ENCODE peak calls at places on chromosomes 5 and 9, in six cellular contexts. W, Q, H, R, A and F are unnamed samples.

GRCh38 chr5:27241564-27242257 is 203.3 kb upstream of the CDH9 start:
- DNase-seq in A (peak; percentile 92), R (peak; percentile 99), H (no peak), Q (peak; percentile 98), W (no peak), F (no peak)

GRCh38 chr9:9913276-9913832 is 699.4 kb downstream of the PTPRD start:
- DNase-seq in A (no peak), Q (no peak), R (no peak), W (no peak), H (no peak), F (no peak)

GRCh38 chr9:115143689-115144088 is 25.7 kb upstream of the TNC start:
- DNase-seq in R (no peak), W (no peak), Q (no peak), A (no peak), H (no peak), F (no peak)

GRCh38 chr5:59617186-59617771 is 276.2 kb downstream of the PDE4D start:
- DNase-seq in W (no peak), Q (no peak), R (no peak), H (no peak), A (no peak), F (no peak)

GRCh38 chr5:68911840-68912690 is 181.7 kb upstream of the SLC30A5 start:
- DNase-seq in Q (peak; percentile 88), H (no peak), R (peak; percentile 66), A (peak; percentile 12), W (no peak), F (no peak)

GRCh38 chr5:141694479-141694878 is 12.4 kb upstream of the ARAP3 start:
- DNase-seq in W (no peak), R (no peak), Q (no peak), A (no peak), H (no peak), F (peak; percentile 56)

GRCh38 chr9:122445155-122445749 is 32.5 kb downstream of the OR1J1 start:
- DNase-seq in A (peak; percentile 11), Q (peak; percentile 10), W (no peak), H (no peak), R (peak; percentile 89), F (no peak)

GRCh38 chr9:113369583-113370140 is 7.1 kb downstream of the HDHD3 start:
- DNase-seq in W (no peak), Q (no peak), H (no peak), R (no peak), A (no peak), F (no peak)

DNA sequence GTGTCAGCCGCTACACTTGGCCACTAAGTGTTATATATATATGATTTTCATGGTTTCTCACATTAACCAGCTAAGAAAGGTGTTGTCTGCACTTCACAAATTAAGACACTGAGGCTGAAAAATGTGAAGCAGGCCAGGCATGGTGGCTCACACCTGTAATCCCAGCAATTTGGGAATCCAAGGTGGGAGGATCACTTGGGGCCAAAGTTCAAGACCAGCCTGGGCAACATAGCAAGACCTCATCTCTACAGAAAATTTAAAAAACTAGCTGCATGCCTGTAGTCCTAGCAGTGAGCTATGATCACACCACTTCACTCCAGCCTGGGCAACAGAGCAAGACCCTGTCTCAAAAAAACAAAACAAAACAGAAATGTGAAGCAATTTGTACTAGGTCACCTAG is 1.8 kb downstream of the COQ4 start:
- DNase-seq in A (no peak), H (no peak), Q (no peak), W (no peak), R (no peak), F (no peak)
- H3K4me2 ChIP-seq in A (peak overlapping the region; percentile 85), H (peak overlapping the region; percentile 89), Q (no peak overlapping the region), W (no peak overlapping the region), R (peak overlapping the region; percentile 97), F (peak overlapping the region; percentile 92)

DNA sequence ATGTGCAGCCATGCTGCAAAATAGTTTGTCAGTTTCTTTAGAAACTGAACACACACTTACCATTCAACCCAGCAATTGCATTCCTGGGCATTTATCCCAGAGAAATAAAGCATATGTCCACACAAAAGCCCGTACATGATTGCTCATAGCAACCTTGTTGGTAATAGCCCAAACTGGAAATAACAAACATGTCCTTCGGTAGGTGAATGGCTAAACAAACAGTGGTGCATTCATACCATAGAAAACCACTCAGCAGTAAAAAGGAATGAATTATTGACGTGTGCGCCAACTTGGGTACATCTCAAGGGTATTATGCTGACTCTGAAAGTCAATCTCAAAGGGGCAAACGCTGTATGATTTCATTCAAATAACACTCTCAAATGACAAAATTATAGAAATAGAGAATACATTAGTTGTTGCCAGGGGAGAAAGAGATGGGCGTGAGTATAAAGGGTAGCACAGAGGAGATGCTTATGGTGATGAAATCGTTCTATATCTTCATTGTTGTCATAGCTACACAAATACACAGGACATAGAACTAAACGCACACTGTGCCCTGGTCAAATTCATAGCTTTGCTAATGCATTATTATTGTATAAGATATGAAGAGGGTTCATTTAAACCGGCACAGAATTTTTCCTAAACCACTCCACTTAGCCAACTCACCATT is 58.2 kb downstream of the DRD1 start:
- DNase-seq in R (peak; percentile 71), W (no peak), A (peak; percentile 85), Q (no peak), H (no peak), F (no peak)
- H3K27ac ChIP-seq in R (no peak overlapping the region), W (no peak overlapping the region), A (peak overlapping the region; percentile 94), Q (no peak overlapping the region), H (no peak overlapping the region), F (no peak overlapping the region)

DNA sequence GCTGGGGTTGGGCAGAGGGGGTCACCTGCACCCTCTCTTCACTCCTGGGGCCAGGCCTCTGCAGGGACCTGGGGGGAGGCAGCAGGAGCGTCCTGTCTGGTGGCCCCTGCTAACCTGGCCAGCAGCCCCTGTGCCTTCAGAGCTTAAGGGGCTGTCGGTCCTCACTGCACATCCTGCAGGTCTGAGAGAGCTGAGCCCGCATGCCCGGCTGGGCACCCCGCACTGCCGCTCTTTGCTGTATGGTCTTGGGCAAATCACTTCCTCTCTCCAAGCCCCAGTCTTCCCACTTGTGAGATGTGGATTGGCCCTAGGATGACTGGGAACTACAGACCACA is 7.9 kb downstream of the FLT4 start:
- DNase-seq in H (no peak), W (no peak), R (no peak), A (no peak), Q (no peak), F (no peak)
- H2AFZ ChIP-seq in H (no peak overlapping the region), W (no peak overlapping the region), R (no peak overlapping the region), A (no peak overlapping the region), Q (no peak overlapping the region), F (no peak overlapping the region)

DNA sequence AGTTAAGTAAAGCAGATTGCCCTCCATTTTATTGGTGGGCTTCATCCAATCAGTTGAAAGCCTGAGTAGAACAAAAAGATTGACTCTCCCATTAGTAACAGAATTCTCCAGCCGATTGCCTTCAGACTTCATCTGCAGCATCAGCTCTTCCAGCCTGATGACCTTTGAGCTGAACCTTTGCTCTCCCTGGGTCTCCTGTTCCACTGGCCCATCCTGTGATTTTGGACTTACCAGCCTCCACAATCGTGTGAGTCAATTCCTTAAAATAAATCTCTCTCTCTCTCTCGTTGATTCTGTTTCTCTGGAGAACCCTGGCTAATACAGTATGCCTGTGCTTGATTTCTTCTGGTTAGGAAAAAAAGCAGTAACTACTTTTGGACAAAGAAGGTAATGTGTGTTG is 121.9 kb downstream of the OSTF1 start:
- DNase-seq in W (no peak), R (no peak), H (no peak), Q (no peak), A (no peak), F (no peak)
- H3K4me2 ChIP-seq in W (no peak overlapping the region), R (no peak overlapping the region), H (no peak overlapping the region), Q (no peak overlapping the region), A (no peak overlapping the region), F (no peak overlapping the region)